ENCODE peak calls at places on chromosomes 5 and 9, in four cellular contexts. One of them, this sample, is unnamed.

GRCh38 chr9:104091708-104092107 is 2.4 kb upstream of the SMC2 start:
- DNase-seq in bronchial epithelial cell: no peak
- DNase-seq in stimulated activated CD8-positive, alpha-beta memory T cell treated with anti-CD3 and anti-CD28 coated beads, Interleukin-7, amount 100 ng/mL, for 24 hours: no peak
- DNase-seq in CD8-positive, alpha-beta memory T cell: peak
- DNase-seq in this sample: no peak

GRCh38 chr5:67215592-67216471 is 19.2 kb upstream of the CD180 start:
- DNase-seq in bronchial epithelial cell: peak
- DNase-seq in stimulated activated CD8-positive, alpha-beta memory T cell treated with anti-CD3 and anti-CD28 coated beads, Interleukin-7, amount 100 ng/mL, for 24 hours: peak
- DNase-seq in CD8-positive, alpha-beta memory T cell: peak
- DNase-seq in this sample: peak

GRCh38 chr9:17135578-17135904 is 701 bp downstream of the CNTLN start:
- DNase-seq in bronchial epithelial cell: no peak
- DNase-seq in stimulated activated CD8-positive, alpha-beta memory T cell treated with anti-CD3 and anti-CD28 coated beads, Interleukin-7, amount 100 ng/mL, for 24 hours: no peak
- DNase-seq in CD8-positive, alpha-beta memory T cell: no peak
- DNase-seq in this sample: peak

GRCh38 chr5:39020465-39020864 is 53.7 kb downstream of the RICTOR start:
- DNase-seq in bronchial epithelial cell: no peak
- DNase-seq in stimulated activated CD8-positive, alpha-beta memory T cell treated with anti-CD3 and anti-CD28 coated beads, Interleukin-7, amount 100 ng/mL, for 24 hours: no peak
- DNase-seq in CD8-positive, alpha-beta memory T cell: no peak
- DNase-seq in this sample: no peak

GRCh38 chr5:33501899-33502298 is 61.1 kb downstream of the TARS1 start:
- DNase-seq in bronchial epithelial cell: no peak
- DNase-seq in stimulated activated CD8-positive, alpha-beta memory T cell treated with anti-CD3 and anti-CD28 coated beads, Interleukin-7, amount 100 ng/mL, for 24 hours: no peak
- DNase-seq in CD8-positive, alpha-beta memory T cell: no peak
- DNase-seq in this sample: no peak

GRCh38 chr5:58898538-58898937 is 315.7 kb downstream of the RAB3C start:
- DNase-seq in bronchial epithelial cell: no peak
- DNase-seq in stimulated activated CD8-positive, alpha-beta memory T cell treated with anti-CD3 and anti-CD28 coated beads, Interleukin-7, amount 100 ng/mL, for 24 hours: no peak
- DNase-seq in CD8-positive, alpha-beta memory T cell: no peak
- DNase-seq in this sample: no peak

GRCh38 chr5:101838329-101838964 is 457.6 kb downstream of the SLCO4C1 start:
- DNase-seq in bronchial epithelial cell: no peak
- DNase-seq in stimulated activated CD8-positive, alpha-beta memory T cell treated with anti-CD3 and anti-CD28 coated beads, Interleukin-7, amount 100 ng/mL, for 24 hours: no peak
- DNase-seq in CD8-positive, alpha-beta memory T cell: no peak
- DNase-seq in this sample: no peak

GRCh38 chr9:85392270-85392669 is 349.5 kb downstream of the AGTPBP1 start:
- DNase-seq in bronchial epithelial cell: no peak
- DNase-seq in stimulated activated CD8-positive, alpha-beta memory T cell treated with anti-CD3 and anti-CD28 coated beads, Interleukin-7, amount 100 ng/mL, for 24 hours: no peak
- DNase-seq in CD8-positive, alpha-beta memory T cell: no peak
- DNase-seq in this sample: no peak

GRCh38 chr5:177968661-177969211 is 27.3 kb downstream of the PROP1 start:
- DNase-seq in bronchial epithelial cell: no peak
- DNase-seq in stimulated activated CD8-positive, alpha-beta memory T cell treated with anti-CD3 and anti-CD28 coated beads, Interleukin-7, amount 100 ng/mL, for 24 hours: no peak
- DNase-seq in CD8-positive, alpha-beta memory T cell: no peak
- DNase-seq in this sample: no peak

GRCh38 chr9:136460772-136461325 is 21.2 kb upstream of the INPP5E start:
- DNase-seq in bronchial epithelial cell: no peak
- DNase-seq in stimulated activated CD8-positive, alpha-beta memory T cell treated with anti-CD3 and anti-CD28 coated beads, Interleukin-7, amount 100 ng/mL, for 24 hours: no peak
- DNase-seq in CD8-positive, alpha-beta memory T cell: no peak
- DNase-seq in this sample: no peak

GRCh38 chr5:99936911-99937310 is 598.3 kb upstream of the FAM174A start:
- DNase-seq in bronchial epithelial cell: no peak
- DNase-seq in stimulated activated CD8-positive, alpha-beta memory T cell treated with anti-CD3 and anti-CD28 coated beads, Interleukin-7, amount 100 ng/mL, for 24 hours: no peak
- DNase-seq in CD8-positive, alpha-beta memory T cell: no peak
- DNase-seq in this sample: no peak

GRCh38 chr5:102554092-102554491 is 55.3 kb upstream of the SLCO6A1 start:
- DNase-seq in bronchial epithelial cell: no peak
- DNase-seq in stimulated activated CD8-positive, alpha-beta memory T cell treated with anti-CD3 and anti-CD28 coated beads, Interleukin-7, amount 100 ng/mL, for 24 hours: no peak
- DNase-seq in CD8-positive, alpha-beta memory T cell: no peak
- DNase-seq in this sample: no peak

GRCh38 chr9:1722404-1722803 is 292.7 kb upstream of the SMARCA2 start:
- DNase-seq in bronchial epithelial cell: peak
- DNase-seq in stimulated activated CD8-positive, alpha-beta memory T cell treated with anti-CD3 and anti-CD28 coated beads, Interleukin-7, amount 100 ng/mL, for 24 hours: no peak
- DNase-seq in CD8-positive, alpha-beta memory T cell: no peak
- DNase-seq in this sample: no peak

GRCh38 chr9:95580812-95581761 is 64.3 kb upstream of the PTCH1 start:
- DNase-seq in bronchial epithelial cell: no peak
- DNase-seq in stimulated activated CD8-positive, alpha-beta memory T cell treated with anti-CD3 and anti-CD28 coated beads, Interleukin-7, amount 100 ng/mL, for 24 hours: no peak
- DNase-seq in CD8-positive, alpha-beta memory T cell: no peak
- DNase-seq in this sample: no peak

GRCh38 chr9:136882109-136882946 is 4.0 kb upstream of the TRAF2 start:
- DNase-seq in bronchial epithelial cell: peak
- DNase-seq in stimulated activated CD8-positive, alpha-beta memory T cell treated with anti-CD3 and anti-CD28 coated beads, Interleukin-7, amount 100 ng/mL, for 24 hours: peak
- DNase-seq in CD8-positive, alpha-beta memory T cell: peak
- DNase-seq in this sample: peak

GRCh38 chr9:117411547-117411946 is 3.3 kb downstream of the ASTN2 start:
- DNase-seq in bronchial epithelial cell: peak
- DNase-seq in stimulated activated CD8-positive, alpha-beta memory T cell treated with anti-CD3 and anti-CD28 coated beads, Interleukin-7, amount 100 ng/mL, for 24 hours: no peak
- DNase-seq in CD8-positive, alpha-beta memory T cell: no peak
- DNase-seq in this sample: no peak

GRCh38 chr9:72911247-72911775 is 41.5 kb downstream of the ALDH1A1 start:
- DNase-seq in bronchial epithelial cell: no peak
- DNase-seq in stimulated activated CD8-positive, alpha-beta memory T cell treated with anti-CD3 and anti-CD28 coated beads, Interleukin-7, amount 100 ng/mL, for 24 hours: no peak
- DNase-seq in CD8-positive, alpha-beta memory T cell: no peak
- DNase-seq in this sample: no peak

GRCh38 chr9:90053027-90053426 is 448.2 kb downstream of the GADD45G start:
- DNase-seq in bronchial epithelial cell: no peak
- DNase-seq in stimulated activated CD8-positive, alpha-beta memory T cell treated with anti-CD3 and anti-CD28 coated beads, Interleukin-7, amount 100 ng/mL, for 24 hours: no peak
- DNase-seq in CD8-positive, alpha-beta memory T cell: no peak
- DNase-seq in this sample: no peak

GRCh38 chr9:136016882-136017812 is 56.0 kb upstream of the UBAC1 start:
- DNase-seq in bronchial epithelial cell: no peak
- DNase-seq in stimulated activated CD8-positive, alpha-beta memory T cell treated with anti-CD3 and anti-CD28 coated beads, Interleukin-7, amount 100 ng/mL, for 24 hours: no peak
- DNase-seq in CD8-positive, alpha-beta memory T cell: no peak
- DNase-seq in this sample: no peak

GRCh38 chr5:173236531-173237501 is 1.8 kb upstream of the NKX2-5 start:
- DNase-seq in bronchial epithelial cell: no peak
- DNase-seq in stimulated activated CD8-positive, alpha-beta memory T cell treated with anti-CD3 and anti-CD28 coated beads, Interleukin-7, amount 100 ng/mL, for 24 hours: no peak
- DNase-seq in CD8-positive, alpha-beta memory T cell: peak
- DNase-seq in this sample: no peak

GRCh38 chr9:129487658-129488483 is 133.0 kb downstream of the C9orf50 start:
- DNase-seq in bronchial epithelial cell: peak
- DNase-seq in stimulated activated CD8-positive, alpha-beta memory T cell treated with anti-CD3 and anti-CD28 coated beads, Interleukin-7, amount 100 ng/mL, for 24 hours: no peak
- DNase-seq in CD8-positive, alpha-beta memory T cell: no peak
- DNase-seq in this sample: peak

GRCh38 chr5:137022043-137022442 is 477.1 kb downstream of the SPOCK1 start:
- DNase-seq in bronchial epithelial cell: no peak
- DNase-seq in stimulated activated CD8-positive, alpha-beta memory T cell treated with anti-CD3 and anti-CD28 coated beads, Interleukin-7, amount 100 ng/mL, for 24 hours: no peak
- DNase-seq in CD8-positive, alpha-beta memory T cell: no peak
- DNase-seq in this sample: no peak

GRCh38 chr9:89350988-89351557 is 32.8 kb downstream of the SECISBP2 start:
- DNase-seq in bronchial epithelial cell: no peak
- DNase-seq in stimulated activated CD8-positive, alpha-beta memory T cell treated with anti-CD3 and anti-CD28 coated beads, Interleukin-7, amount 100 ng/mL, for 24 hours: no peak
- DNase-seq in CD8-positive, alpha-beta memory T cell: no peak
- DNase-seq in this sample: no peak

GRCh38 chr5:81171769-81172168 is 61.4 kb upstream of the CKMT2 start:
- DNase-seq in bronchial epithelial cell: peak
- DNase-seq in stimulated activated CD8-positive, alpha-beta memory T cell treated with anti-CD3 and anti-CD28 coated beads, Interleukin-7, amount 100 ng/mL, for 24 hours: no peak
- DNase-seq in CD8-positive, alpha-beta memory T cell: no peak
- DNase-seq in this sample: no peak

GRCh38 chr5:54171645-54172384 is 138.6 kb downstream of the ARL15 start:
- DNase-seq in bronchial epithelial cell: peak
- DNase-seq in stimulated activated CD8-positive, alpha-beta memory T cell treated with anti-CD3 and anti-CD28 coated beads, Interleukin-7, amount 100 ng/mL, for 24 hours: no peak
- DNase-seq in CD8-positive, alpha-beta memory T cell: no peak
- DNase-seq in this sample: no peak

GRCh38 chr5:168001311-168001710 is 290.1 kb upstream of the WWC1 start:
- DNase-seq in bronchial epithelial cell: no peak
- DNase-seq in stimulated activated CD8-positive, alpha-beta memory T cell treated with anti-CD3 and anti-CD28 coated beads, Interleukin-7, amount 100 ng/mL, for 24 hours: no peak
- DNase-seq in CD8-positive, alpha-beta memory T cell: no peak
- DNase-seq in this sample: no peak

GRCh38 chr5:169426674-169427250 is 125.8 kb upstream of the SLIT3 start:
- DNase-seq in bronchial epithelial cell: no peak
- DNase-seq in stimulated activated CD8-positive, alpha-beta memory T cell treated with anti-CD3 and anti-CD28 coated beads, Interleukin-7, amount 100 ng/mL, for 24 hours: no peak
- DNase-seq in CD8-positive, alpha-beta memory T cell: no peak
- DNase-seq in this sample: no peak

GRCh38 chr5:39523821-39524220 is 99.0 kb upstream of the DAB2 start:
- DNase-seq in bronchial epithelial cell: peak
- DNase-seq in stimulated activated CD8-positive, alpha-beta memory T cell treated with anti-CD3 and anti-CD28 coated beads, Interleukin-7, amount 100 ng/mL, for 24 hours: no peak
- DNase-seq in CD8-positive, alpha-beta memory T cell: no peak
- DNase-seq in this sample: no peak

This sample was measured in activated CD4-positive, alpha-beta T cell treated with anti-CD3 and anti-CD28 coated beads for 24 hours.